ENCODE peak calls at places on chromosomes 2 and 18, in six cellular contexts. One of them, this sample, is unnamed.

GRCh38 chr2:37543967-37544366 is 127.5 kb downstream of the CDC42EP3 start:
- DNase-seq in AG10803: no peak
- DNase-seq in mammary epithelial cell: no peak
- DNase-seq in neural progenitor cell: no peak
- DNase-seq in MM.1S: no peak
- DNase-seq in AG09309: no peak
- DNase-seq in this sample: no peak

GRCh38 chr18:22102948-22103663 is 66.3 kb upstream of the GATA6 start:
- DNase-seq in AG10803: no peak
- DNase-seq in mammary epithelial cell: no peak
- DNase-seq in neural progenitor cell: no peak
- DNase-seq in MM.1S: no peak
- DNase-seq in AG09309: no peak
- DNase-seq in this sample: no peak

GRCh38 chr2:230130668-230131364 is 62.1 kb upstream of the SLC16A14 start:
- DNase-seq in AG10803: peak
- DNase-seq in mammary epithelial cell: no peak
- DNase-seq in neural progenitor cell: no peak
- DNase-seq in MM.1S: no peak
- DNase-seq in AG09309: peak
- DNase-seq in this sample: no peak

GRCh38 chr2:98065804-98066203 is 21.2 kb upstream of the VWA3B start:
- DNase-seq in AG10803: no peak
- DNase-seq in mammary epithelial cell: no peak
- DNase-seq in neural progenitor cell: no peak
- DNase-seq in MM.1S: no peak
- DNase-seq in AG09309: no peak
- DNase-seq in this sample: no peak

GRCh38 chr2:47058061-47058931 is 96.8 kb downstream of the STPG4 start:
- DNase-seq in AG10803: peak
- DNase-seq in mammary epithelial cell: no peak
- DNase-seq in neural progenitor cell: no peak
- DNase-seq in MM.1S: no peak
- DNase-seq in AG09309: peak
- DNase-seq in this sample: no peak

GRCh38 chr2:205700331-205701132 is 18.2 kb downstream of the NRP2 start:
- DNase-seq in AG10803: peak
- DNase-seq in mammary epithelial cell: peak
- DNase-seq in neural progenitor cell: peak
- DNase-seq in MM.1S: no peak
- DNase-seq in AG09309: no peak
- DNase-seq in this sample: no peak

GRCh38 chr2:230184727-230185578 is 34.8 kb downstream of the SP110 start:
- DNase-seq in AG10803: peak
- DNase-seq in mammary epithelial cell: no peak
- DNase-seq in neural progenitor cell: no peak
- DNase-seq in MM.1S: no peak
- DNase-seq in AG09309: no peak
- DNase-seq in this sample: no peak

GRCh38 chr18:12296087-12296403 is 12.0 kb upstream of the TUBB6 start:
- DNase-seq in AG10803: peak
- DNase-seq in mammary epithelial cell: peak
- DNase-seq in neural progenitor cell: no peak
- DNase-seq in MM.1S: no peak
- DNase-seq in AG09309: no peak
- DNase-seq in this sample: no peak

GRCh38 chr2:207766697-207767460 is 2.8 kb downstream of the FZD5 start:
- DNase-seq in AG10803: no peak
- DNase-seq in mammary epithelial cell: no peak
- DNase-seq in neural progenitor cell: peak
- DNase-seq in MM.1S: no peak
- DNase-seq in AG09309: no peak
- DNase-seq in this sample: no peak

GRCh38 chr2:175205523-175205922 is 24.0 kb upstream of the ATP5MC3 start:
- DNase-seq in AG10803: no peak
- DNase-seq in mammary epithelial cell: peak
- DNase-seq in neural progenitor cell: no peak
- DNase-seq in MM.1S: no peak
- DNase-seq in AG09309: no peak
- DNase-seq in this sample: no peak

GRCh38 chr2:68414862-68415261 is 49.8 kb downstream of the PLEK start:
- DNase-seq in AG10803: no peak
- DNase-seq in mammary epithelial cell: no peak
- DNase-seq in neural progenitor cell: peak
- DNase-seq in MM.1S: no peak
- DNase-seq in AG09309: no peak
- DNase-seq in this sample: no peak

GRCh38 chr18:32771169-32771751 is 1.6 kb downstream of the KLHL14 start:
- DNase-seq in AG10803: no peak
- DNase-seq in mammary epithelial cell: no peak
- DNase-seq in neural progenitor cell: peak
- DNase-seq in MM.1S: peak
- DNase-seq in AG09309: no peak
- DNase-seq in this sample: no peak

GRCh38 chr2:200786826-200787225 is 24.9 kb upstream of the BZW1 start:
- DNase-seq in AG10803: peak
- DNase-seq in mammary epithelial cell: peak
- DNase-seq in neural progenitor cell: no peak
- DNase-seq in MM.1S: no peak
- DNase-seq in AG09309: no peak
- DNase-seq in this sample: no peak

GRCh38 chr2:81194581-81194980 is 890.0 kb upstream of the LRRTM1 start:
- DNase-seq in AG10803: no peak
- DNase-seq in mammary epithelial cell: no peak
- DNase-seq in neural progenitor cell: no peak
- DNase-seq in MM.1S: no peak
- DNase-seq in AG09309: no peak
- DNase-seq in this sample: no peak

GRCh38 chr2:133705287-133705686 is 137.0 kb upstream of the NCKAP5 start:
- DNase-seq in AG10803: no peak
- DNase-seq in mammary epithelial cell: no peak
- DNase-seq in neural progenitor cell: no peak
- DNase-seq in MM.1S: no peak
- DNase-seq in AG09309: no peak
- DNase-seq in this sample: no peak

GRCh38 chr2:163863073-163863472 is 127.3 kb upstream of the FIGN start:
- DNase-seq in AG10803: no peak
- DNase-seq in mammary epithelial cell: no peak
- DNase-seq in neural progenitor cell: no peak
- DNase-seq in MM.1S: no peak
- DNase-seq in AG09309: no peak
- DNase-seq in this sample: no peak

DNA sequence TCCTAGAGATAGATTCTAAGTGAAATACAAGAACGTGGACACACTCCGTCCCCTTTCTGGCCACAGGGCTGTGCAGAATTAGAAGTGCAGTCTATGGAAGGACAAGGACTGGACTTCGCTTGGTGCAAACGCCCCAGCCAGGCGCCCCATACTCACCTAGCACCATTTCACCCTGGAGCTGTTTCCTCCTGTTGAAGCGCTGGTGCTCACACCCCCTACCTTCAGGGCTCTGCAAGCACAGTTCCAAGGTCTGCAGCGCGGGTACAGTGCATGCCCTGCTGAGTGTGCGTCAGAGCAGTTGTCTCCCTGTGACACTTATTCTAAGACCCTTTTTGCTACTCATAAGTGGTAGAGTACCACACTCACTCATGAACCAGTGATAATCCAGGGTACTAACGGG is 3.0 kb downstream of the HPCAL1 start:
- DNase-seq in AG10803: no peak
- DNase-seq in mammary epithelial cell: no peak
- DNase-seq in neural progenitor cell: peak
- DNase-seq in MM.1S: no peak
- DNase-seq in AG09309: no peak
- DNase-seq in this sample: no peak
- TF ChIP-seq CTCF in AG10803: no peak
- TF ChIP-seq CTCF in mammary epithelial cell: no peak
- TF ChIP-seq CTCF in neural progenitor cell: peak
- TF ChIP-seq CTCF in MM.1S: no peak
- TF ChIP-seq CTCF in AG09309: no peak
- TF ChIP-seq CTCF in this sample: peak

GRCh38 chr18:3213231-3214059 is 6.3 kb downstream of the MYOM1 start:
- DNase-seq in AG10803: no peak
- DNase-seq in mammary epithelial cell: no peak
- DNase-seq in neural progenitor cell: no peak
- DNase-seq in MM.1S: peak
- DNase-seq in AG09309: no peak
- DNase-seq in this sample: no peak
- H3K4me3 ChIP-seq in AG10803: no peak
- H3K4me3 ChIP-seq in mammary epithelial cell: no peak
- H3K4me3 ChIP-seq in neural progenitor cell: no peak
- H3K4me3 ChIP-seq in MM.1S: no peak
- H3K4me3 ChIP-seq in AG09309: no peak
- H3K4me3 ChIP-seq in this sample: no peak

GRCh38 chr2:96927420-96928171 is 57.7 kb upstream of the SEMA4C start:
- DNase-seq in AG10803: peak
- DNase-seq in mammary epithelial cell: peak
- DNase-seq in neural progenitor cell: no peak
- DNase-seq in MM.1S: no peak
- DNase-seq in AG09309: no peak
- DNase-seq in this sample: no peak
- TF ChIP-seq CTCF in AG10803: peak
- TF ChIP-seq CTCF in mammary epithelial cell: peak
- TF ChIP-seq CTCF in neural progenitor cell: no peak
- TF ChIP-seq CTCF in MM.1S: no peak
- TF ChIP-seq CTCF in AG09309: peak
- TF ChIP-seq CTCF in this sample: no peak

DNA sequence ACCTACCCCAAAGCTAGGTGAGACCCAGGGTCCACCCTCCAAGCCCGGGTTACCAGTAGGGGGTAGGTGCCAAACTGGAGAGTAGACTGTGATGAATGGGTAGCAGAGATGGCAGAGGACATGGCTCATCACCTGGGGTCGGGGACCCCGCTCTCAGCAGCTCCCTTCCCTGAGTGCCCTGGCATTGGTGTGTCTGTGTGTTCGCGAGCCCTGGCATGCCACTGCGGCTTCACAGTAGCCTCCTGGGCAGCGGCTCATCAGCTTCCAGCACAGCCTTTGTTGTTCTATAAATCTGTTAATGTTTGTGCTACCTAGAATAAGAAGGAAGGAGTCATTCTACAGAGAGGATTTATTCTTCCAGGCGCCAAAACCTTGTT is 62.6 kb upstream of the ALPP start:
- DNase-seq in AG10803: no peak
- DNase-seq in mammary epithelial cell: peak
- DNase-seq in neural progenitor cell: no peak
- DNase-seq in MM.1S: no peak
- DNase-seq in AG09309: no peak
- DNase-seq in this sample: no peak
- H3K4me3 ChIP-seq in AG10803: no peak
- H3K4me3 ChIP-seq in mammary epithelial cell: no peak
- H3K4me3 ChIP-seq in neural progenitor cell: no peak
- H3K4me3 ChIP-seq in MM.1S: no peak
- H3K4me3 ChIP-seq in AG09309: no peak
- H3K4me3 ChIP-seq in this sample: no peak

GRCh38 chr2:85651097-85651496 is 16.9 kb downstream of the SFTPB start:
- DNase-seq in AG10803: no peak
- DNase-seq in mammary epithelial cell: no peak
- DNase-seq in neural progenitor cell: no peak
- DNase-seq in MM.1S: no peak
- DNase-seq in AG09309: no peak
- DNase-seq in this sample: no peak

GRCh38 chr2:85647823-85648526 is 20.0 kb downstream of the SFTPB start:
- DNase-seq in AG10803: no peak
- DNase-seq in mammary epithelial cell: no peak
- DNase-seq in neural progenitor cell: no peak
- DNase-seq in MM.1S: no peak
- DNase-seq in AG09309: no peak
- DNase-seq in this sample: peak

GRCh38 chr2:85649201-85650190 is 18.5 kb downstream of the SFTPB start:
- DNase-seq in AG10803: peak
- DNase-seq in mammary epithelial cell: no peak
- DNase-seq in neural progenitor cell: no peak
- DNase-seq in MM.1S: no peak
- DNase-seq in AG09309: peak
- DNase-seq in this sample: no peak

GRCh38 chr2:85650456-85650855 is 17.5 kb downstream of the SFTPB start:
- DNase-seq in AG10803: no peak
- DNase-seq in mammary epithelial cell: no peak
- DNase-seq in neural progenitor cell: no peak
- DNase-seq in MM.1S: no peak
- DNase-seq in AG09309: no peak
- DNase-seq in this sample: no peak

DNA sequence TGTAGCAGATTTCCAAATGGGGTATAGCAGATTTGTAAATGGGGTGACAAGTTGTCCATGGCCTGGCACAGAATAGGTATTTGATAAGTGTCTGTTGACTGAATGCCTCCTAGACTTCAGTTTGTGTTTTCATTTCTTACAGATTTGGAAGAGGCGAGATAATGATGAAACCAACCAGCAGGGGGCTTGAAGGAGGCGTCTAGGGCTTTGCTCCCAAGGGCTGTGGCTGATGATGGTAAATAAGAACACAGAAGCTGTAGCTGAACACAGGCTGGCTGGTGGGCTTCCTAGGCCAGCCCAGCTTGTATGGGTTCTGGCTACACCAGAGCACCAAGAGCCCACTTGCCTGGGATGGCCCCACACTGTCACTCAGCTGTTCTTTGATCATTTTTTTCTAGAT is 19.4 kb downstream of the SFTPB start:
- DNase-seq in AG10803: peak
- DNase-seq in mammary epithelial cell: no peak
- DNase-seq in neural progenitor cell: peak
- DNase-seq in MM.1S: peak
- DNase-seq in AG09309: no peak
- DNase-seq in this sample: no peak
- TF ChIP-seq CTCF in AG10803: peak
- TF ChIP-seq CTCF in mammary epithelial cell: peak
- TF ChIP-seq CTCF in neural progenitor cell: peak
- TF ChIP-seq CTCF in MM.1S: peak
- TF ChIP-seq CTCF in AG09309: peak
- TF ChIP-seq CTCF in this sample: peak

DNA sequence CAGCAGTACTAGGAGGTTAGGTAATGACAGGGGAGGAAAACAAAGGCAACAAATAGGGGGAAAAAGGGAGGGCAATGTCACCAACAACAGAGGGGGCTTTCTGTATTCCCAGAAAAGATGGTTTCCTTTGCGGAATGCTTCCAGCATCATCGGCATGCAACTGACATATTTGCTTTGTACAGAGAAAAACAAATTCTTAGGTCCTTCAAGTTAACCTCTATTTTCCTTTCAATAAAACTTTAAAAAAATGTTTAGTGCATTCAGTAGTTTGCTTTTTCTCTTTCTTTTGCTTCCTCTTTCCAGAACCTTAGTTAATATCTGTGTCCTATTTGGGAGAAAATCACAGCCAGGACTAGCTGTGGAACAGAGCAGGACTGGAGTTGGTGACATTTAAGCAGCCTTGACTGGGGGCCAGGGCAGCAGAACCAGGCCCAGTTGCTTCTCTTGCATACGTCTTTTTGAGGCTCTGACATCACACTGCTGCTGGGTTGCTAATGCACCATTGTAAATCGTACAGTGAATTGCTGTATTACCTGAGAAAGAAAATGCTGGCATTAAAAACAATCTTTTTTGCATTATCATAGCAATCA is 188.3 kb upstream of the FANCL start:
- DNase-seq in AG10803: no peak
- DNase-seq in mammary epithelial cell: no peak
- DNase-seq in neural progenitor cell: no peak
- DNase-seq in MM.1S: no peak
- DNase-seq in AG09309: no peak
- DNase-seq in this sample: no peak
- H3K4me3 ChIP-seq in AG10803: no peak
- H3K4me3 ChIP-seq in mammary epithelial cell: no peak
- H3K4me3 ChIP-seq in neural progenitor cell: peak
- H3K4me3 ChIP-seq in MM.1S: no peak
- H3K4me3 ChIP-seq in AG09309: no peak
- H3K4me3 ChIP-seq in this sample: no peak

GRCh38 chr2:117956036-117956791 is 57.7 kb downstream of the CCDC93 start:
- DNase-seq in AG10803: no peak
- DNase-seq in mammary epithelial cell: no peak
- DNase-seq in neural progenitor cell: no peak
- DNase-seq in MM.1S: no peak
- DNase-seq in AG09309: no peak
- DNase-seq in this sample: no peak
- TF ChIP-seq CTCF in AG10803: no peak
- TF ChIP-seq CTCF in mammary epithelial cell: peak
- TF ChIP-seq CTCF in neural progenitor cell: peak
- TF ChIP-seq CTCF in MM.1S: peak
- TF ChIP-seq CTCF in AG09309: peak
- TF ChIP-seq CTCF in this sample: no peak